ENCODE peak calls at places on chromosome 5, in ten cellular contexts. H is CD8-positive, alpha-beta memory T cell; W is trophoblast cell; P is right lobe of liver; F is psoas muscle; S is neuronal stem cell; R is neural progenitor cell; C is heart left ventricle; L is tibial artery; N is left ventricle myocardium inferior. T is an unnamed sample. For H3K4me1, the result is how much of the 10 kb centered on the place peaks cover.

GRCh38 chr5:145872914-145873313 is at the start of gene GRXCR2:
- DNase-seq in L (no peak), N (no peak), P (no peak), S (no peak), R (no peak), W (no peak), C (no peak), F (no peak), H (no peak), T (no peak)

GRCh38 chr5:53490747-53491146 is 10.3 kb downstream of the FST start:
- DNase-seq in W (no peak), N (no peak), F (no peak), C (no peak), R (no peak), H (no peak), L (no peak), S (no peak), P (no peak), T (no peak)

GRCh38 chr5:122517091-122517490 is 205.1 kb downstream of the SNCAIP start:
- DNase-seq in N (no peak), H (no peak), W (no peak), S (no peak), R (no peak), F (no peak), P (no peak), L (no peak), C (no peak), T (no peak)

GRCh38 chr5:92409131-92409530 is 1026.0 kb upstream of the ARRDC3 start:
- DNase-seq in R (no peak), F (no peak), P (no peak), H (no peak), S (no peak), L (no peak), C (no peak), N (no peak), W (no peak), T (no peak)

GRCh38 chr5:173479711-173480110 is 136.7 kb downstream of the BOD1 start:
- DNase-seq in F (no peak), S (no peak), H (no peak), N (no peak), P (no peak), C (no peak), R (no peak), L (no peak), W (no peak), T (no peak)

GRCh38 chr5:95731571-95732554 is 727 bp downstream of the RHOBTB3 start:
- DNase-seq in W (peak), C (peak), P (peak), F (peak), S (peak), R (peak), N (peak), H (peak), L (peak), T (no peak)

GRCh38 chr5:620586-621180 is 8.5 kb downstream of the CEP72 start:
- DNase-seq in P (peak), F (no peak), L (peak), C (no peak), W (no peak), N (no peak), S (no peak), H (no peak), R (no peak), T (no peak)

GRCh38 chr5:94691947-94692346 is 73.5 kb downstream of the SLF1 start:
- DNase-seq in R (peak), P (no peak), L (no peak), F (no peak), S (no peak), H (no peak), N (no peak), W (peak), C (no peak), T (no peak)

GRCh38 chr5:135204151-135204600 is 170.1 kb upstream of the PITX1 start:
- DNase-seq in W (peak), F (no peak), C (no peak), H (no peak), N (no peak), L (no peak), R (peak), S (no peak), P (no peak), T (no peak)

GRCh38 chr5:169762338-169763095 is 125.4 kb downstream of the DOCK2 start:
- DNase-seq in L (no peak), R (no peak), N (no peak), C (no peak), H (no peak), P (no peak), F (no peak), S (no peak), W (peak), T (no peak)

GRCh38 chr5:137743031-137743640 is 7.2 kb upstream of the KLHL3 start:
- DNase-seq in R (peak), H (peak), F (no peak), P (no peak), L (no peak), C (no peak), W (peak), N (no peak), S (peak), T (no peak)

GRCh38 chr5:156675402-156675801 is 174.7 kb upstream of the PPP1R2B start:
- DNase-seq in L (no peak), H (no peak), C (no peak), R (no peak), W (no peak), S (no peak), P (no peak), F (no peak), N (no peak), T (no peak)

GRCh38 chr5:167953151-167953788 is 338.2 kb upstream of the WWC1 start:
- DNase-seq in C (no peak), P (no peak), S (peak), N (no peak), F (no peak), W (peak), L (no peak), R (peak), H (no peak), T (no peak)

GRCh38 chr5:127061956-127062355 is 11.3 kb downstream of the C5orf63 start:
- DNase-seq in L (no peak), C (no peak), W (no peak), F (no peak), R (no peak), S (no peak), P (no peak), N (no peak), H (no peak), T (no peak)

GRCh38 chr5:66602621-66603020 is 6.4 kb downstream of the MAST4 start:
- DNase-seq in W (peak), H (no peak), N (no peak), S (no peak), R (no peak), C (no peak), L (no peak), F (no peak), P (no peak), T (no peak)

GRCh38 chr5:107248065-107248695 is 422.6 kb downstream of the EFNA5 start:
- DNase-seq in C (no peak), P (peak), N (peak), W (peak), L (peak), H (no peak), R (peak), S (peak), F (peak), T (peak)

GRCh38 chr5:88882321-88883038 is 504 bp downstream of the MEF2C start:
- DNase-seq in C (no peak), L (no peak), S (no peak), P (no peak), N (no peak), H (no peak), W (peak), F (no peak), R (no peak), T (no peak)

GRCh38 chr5:124746252-124746915 is at the start of gene ZNF608:
- DNase-seq in S (peak), P (no peak), N (no peak), F (no peak), L (peak), W (peak), H (no peak), C (no peak), R (peak), T (no peak)

GRCh38 chr5:146047396-146047795 is 58.0 kb downstream of the PLAC8L1 start:
- DNase-seq in S (no peak), N (no peak), H (no peak), W (no peak), C (no peak), F (no peak), R (no peak), P (no peak), L (no peak), T (no peak)

GRCh38 chr5:126480824-126481223 is 57.6 kb downstream of the GRAMD2B start:
- DNase-seq in F (no peak), C (no peak), R (no peak), P (no peak), L (no peak), S (no peak), H (no peak), N (no peak), W (no peak), T (no peak)

GRCh38 chr5:69517763-69518212 is 25.2 kb downstream of the OCLN start:
- DNase-seq in R (no peak), N (no peak), L (no peak), F (no peak), C (no peak), W (no peak), S (no peak), H (no peak), P (no peak), T (no peak)

GRCh38 chr5:177604116-177604521 is 4.2 kb downstream of the B4GALT7 start:
- DNase-seq in W (no peak), L (no peak), P (no peak), N (no peak), S (no peak), H (no peak), C (no peak), F (no peak), R (no peak), T (no peak)

DNA sequence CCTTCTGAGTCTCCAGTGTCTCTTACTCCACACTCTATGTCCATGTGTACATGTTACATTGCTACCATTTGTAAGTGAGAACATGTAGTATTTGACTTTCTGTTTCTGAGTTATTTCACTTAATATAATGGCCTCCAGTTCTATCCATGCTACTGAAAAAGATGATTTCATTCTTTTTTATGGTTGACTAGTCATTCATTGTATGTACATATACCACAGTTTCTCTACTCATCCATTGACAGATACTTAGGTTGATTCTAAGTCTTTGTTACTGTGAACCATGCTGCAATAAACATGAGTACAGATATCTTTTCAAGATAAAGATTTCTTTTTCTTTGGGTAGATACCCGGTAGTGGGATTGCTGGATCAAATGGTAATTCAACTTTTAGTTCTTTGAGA is 107.1 kb upstream of the CHD1 start:
- DNase-seq in P (no peak), S (no peak), H (no peak), C (no peak), N (no peak), F (no peak), W (no peak), R (no peak), L (no peak), T (no peak)
- H3K4me3 ChIP-seq in P (no peak), S (no peak), H (no peak), C (no peak), N (no peak), F (no peak), W (no peak), R (no peak), L (no peak), T (no peak)

GRCh38 chr5:78490709-78491485 is 130.5 kb downstream of the SCAMP1 start:
- DNase-seq in F (no peak), W (no peak), H (no peak), L (no peak), S (no peak), P (no peak), R (no peak), N (no peak), C (no peak), T (no peak)
- H3K27ac ChIP-seq in F (no peak), W (no peak), H (no peak), L (no peak), S (no peak), P (no peak), R (no peak), N (no peak), C (no peak), T (no peak)

GRCh38 chr5:56686337-56687198 is 128.8 kb upstream of the MAP3K1 start:
- DNase-seq in S (no peak), W (no peak), N (no peak), L (no peak), P (no peak), H (no peak), R (no peak), F (no peak), C (no peak), T (no peak)

GRCh38 chr5:56684159-56684558 is 131.2 kb upstream of the MAP3K1 start:
- DNase-seq in R (no peak), F (no peak), C (no peak), L (no peak), P (no peak), S (no peak), H (no peak), W (peak), N (no peak), T (no peak)

GRCh38 chr5:56685503-56686217 is 129.7 kb upstream of the MAP3K1 start:
- DNase-seq in R (no peak), W (no peak), F (no peak), P (no peak), L (no peak), H (no peak), N (no peak), S (no peak), C (no peak), T (no peak)

GRCh38 chr5:56692359-56693219 is 122.8 kb upstream of the MAP3K1 start:
- DNase-seq in C (no peak), P (no peak), N (no peak), L (no peak), S (no peak), W (no peak), F (no peak), R (no peak), H (no peak), T (no peak)

DNA sequence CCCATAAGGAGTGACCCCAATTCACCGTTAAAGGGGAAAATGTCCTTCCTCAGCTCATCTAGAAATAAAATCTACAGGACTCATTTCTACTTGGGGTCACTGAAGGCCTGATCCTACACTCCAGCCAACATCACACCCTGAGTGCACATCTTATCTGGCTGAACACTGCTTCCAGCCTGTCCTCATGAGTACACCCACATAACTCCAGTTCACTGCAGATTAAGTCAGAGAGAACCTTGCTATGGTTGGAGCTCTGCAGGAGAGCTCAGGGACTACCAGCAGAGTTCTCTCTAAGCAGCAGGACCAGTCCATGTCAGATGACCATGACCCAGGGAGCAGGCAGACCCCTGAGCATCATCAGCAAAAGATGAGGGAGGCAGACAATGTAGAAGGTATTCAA is 126.9 kb upstream of the MAP3K1 start:
- DNase-seq in N (no peak), C (no peak), R (no peak), L (no peak), F (no peak), P (no peak), H (no peak), S (no peak), W (no peak), T (no peak)
- H3K4me1 ChIP-seq in N (under half), C (under half), R (under half), L (under half), F (under half), P (under half), H (half or more), S (under half), W (under half), T (under half)

GRCh38 chr5:138961221-138961620 is 86.1 kb upstream of the LRRTM2 start:
- DNase-seq in S (no peak), L (no peak), R (no peak), N (no peak), H (no peak), P (no peak), W (no peak), F (no peak), C (no peak), T (no peak)

GRCh38 chr5:138960145-138960692 is 85.1 kb upstream of the LRRTM2 start:
- DNase-seq in L (no peak), F (no peak), H (no peak), C (no peak), W (no peak), N (no peak), P (no peak), R (no peak), S (no peak), T (no peak)

GRCh38 chr5:138963763-138964371 is 88.7 kb upstream of the LRRTM2 start:
- DNase-seq in F (no peak), R (peak), S (peak), P (no peak), N (no peak), L (no peak), H (no peak), C (no peak), W (peak), T (no peak)

GRCh38 chr5:138962619-138963370 is 87.7 kb upstream of the LRRTM2 start:
- DNase-seq in W (peak), R (peak), L (no peak), N (no peak), F (no peak), C (no peak), S (peak), P (no peak), H (no peak), T (no peak)

GRCh38 chr5:138961711-138962110 is 86.6 kb upstream of the LRRTM2 start:
- DNase-seq in S (no peak), W (no peak), C (no peak), L (no peak), F (no peak), P (no peak), H (no peak), N (no peak), R (no peak), T (no peak)
- H3K4me3 ChIP-seq in S (no peak), W (no peak), C (no peak), L (no peak), F (no peak), P (no peak), H (no peak), N (no peak), R (no peak), T (no peak)

GRCh38 chr5:172110921-172111873 is 76.8 kb downstream of the STK10 start:
- DNase-seq in L (no peak), P (no peak), F (peak), W (peak), N (no peak), H (peak), C (peak), R (peak), S (no peak), T (no peak)

GRCh38 chr5:172117977-172118701 is 69.9 kb downstream of the STK10 start:
- DNase-seq in P (peak), N (no peak), L (no peak), R (no peak), H (no peak), S (no peak), F (no peak), W (no peak), C (peak), T (no peak)

GRCh38 chr5:172113036-172113435 is 75.0 kb downstream of the STK10 start:
- DNase-seq in H (peak), N (peak), S (no peak), C (peak), L (no peak), P (no peak), F (no peak), W (no peak), R (no peak), T (no peak)

GRCh38 chr5:172115541-172115982 is 72.5 kb downstream of the STK10 start:
- DNase-seq in C (peak), P (no peak), S (no peak), R (no peak), F (no peak), H (peak), L (no peak), N (no peak), W (no peak), T (no peak)

GRCh38 chr5:172114875-172115422 is 73.1 kb downstream of the STK10 start:
- DNase-seq in S (no peak), W (peak), F (no peak), C (peak), L (no peak), H (peak), R (no peak), P (peak), N (peak), T (no peak)
- H3K27ac ChIP-seq in S (no peak), W (no peak), F (no peak), C (no peak), L (no peak), H (peak), R (no peak), P (no peak), N (peak), T (no peak)

T was measured in iPS DF 6.9.